ENCODE peak calls at places on chromosome 7, in nine cellular contexts. E is lower lobe of right lung, G is mesendoderm, Q is upper lobe of right lung, S is ovary, K is ascending aorta, V is heart right ventricle, L is hepatocyte, Z is Panc1. H is an unnamed sample. For H3K36me3, the result is how much of the 10 kb centered on the place peaks cover.

GRCh38 chr7:143504215-143504936 is 26.7 kb downstream of the TAS2R41 start:
- DNase-seq in E (no peak), G (peak), Q (no peak), S (no peak), K (no peak), V (no peak), L (no peak), Z (no peak), H (no peak)

GRCh38 chr7:90211391-90212148 is at the start of gene STEAP2:
- DNase-seq in E (peak), G (peak), Q (peak), S (peak), K (peak), V (peak), L (peak), Z (peak), H (peak)

GRCh38 chr7:96198047-96198636 is 123.8 kb downstream of the SLC25A13 start:
- DNase-seq in E (no peak), G (peak), Q (no peak), S (no peak), K (no peak), V (no peak), L (no peak), Z (no peak), H (no peak)

GRCh38 chr7:2062648-2063047 is 170.1 kb downstream of the MAD1L1 start:
- DNase-seq in E (no peak), G (no peak), Q (no peak), S (no peak), K (no peak), V (no peak), L (peak), Z (no peak), H (no peak)

GRCh38 chr7:2893411-2893861 is 49.3 kb upstream of the GNA12 start:
- DNase-seq in E (no peak), G (no peak), Q (no peak), S (no peak), K (no peak), V (no peak), L (no peak), Z (no peak), H (no peak)

GRCh38 chr7:108294595-108294994 is 161.6 kb downstream of the NRCAM start:
- DNase-seq in E (no peak), G (no peak), Q (no peak), S (no peak), K (no peak), V (no peak), L (no peak), Z (no peak), H (no peak)

GRCh38 chr7:90530263-90530662 is 60.8 kb downstream of the PTTG1IP2 start:
- DNase-seq in E (no peak), G (peak), Q (no peak), S (no peak), K (no peak), V (no peak), L (no peak), Z (no peak), H (no peak)

GRCh38 chr7:158386355-158386618 is 201.3 kb downstream of the PTPRN2 start:
- DNase-seq in E (no peak), G (no peak), Q (no peak), S (no peak), K (no peak), V (no peak), L (no peak), Z (no peak), H (no peak)

GRCh38 chr7:904847-905246 is 28.5 kb downstream of the GET4 start:
- DNase-seq in E (no peak), G (no peak), Q (no peak), S (no peak), K (no peak), V (no peak), L (no peak), Z (no peak), H (no peak)

GRCh38 chr7:150631866-150632864 is at the start of gene GIMAP6:
- DNase-seq in E (no peak), G (no peak), Q (no peak), S (no peak), K (no peak), V (peak), L (no peak), Z (no peak), H (no peak)

GRCh38 chr7:28228386-28228785 is 47.8 kb upstream of the JAZF1 start:
- DNase-seq in E (no peak), G (no peak), Q (no peak), S (no peak), K (no peak), V (no peak), L (peak), Z (no peak), H (no peak)

GRCh38 chr7:7330997-7331396 is 148.7 kb downstream of the C1GALT1 start:
- DNase-seq in E (no peak), G (peak), Q (no peak), S (no peak), K (no peak), V (no peak), L (no peak), Z (no peak), H (no peak)

GRCh38 chr7:156074084-156074483 is 261.8 kb upstream of the SHH start:
- DNase-seq in E (no peak), G (no peak), Q (peak), S (no peak), K (no peak), V (no peak), L (no peak), Z (no peak), H (no peak)

GRCh38 chr7:143407296-143408246 is 1.1 kb downstream of the EPHA1 start:
- DNase-seq in E (no peak), G (peak), Q (no peak), S (no peak), K (no peak), V (no peak), L (no peak), Z (no peak), H (no peak)

GRCh38 chr7:74365320-74366022 is 76.3 kb downstream of the CLIP2 start:
- DNase-seq in E (no peak), G (peak), Q (no peak), S (peak), K (no peak), V (peak), L (peak), Z (no peak), H (peak)

GRCh38 chr7:157347217-157347904 is 10.6 kb downstream of the DNAJB6 start:
- DNase-seq in E (no peak), G (no peak), Q (no peak), S (peak), K (peak), V (peak), L (peak), Z (no peak), H (no peak)

GRCh38 chr7:94332571-94332970 is 62.1 kb upstream of the COL1A2 start:
- DNase-seq in E (no peak), G (no peak), Q (no peak), S (no peak), K (no peak), V (no peak), L (no peak), Z (no peak), H (no peak)

GRCh38 chr7:47846117-47846836 is 102.0 kb downstream of the PKD1L1 start:
- DNase-seq in E (no peak), G (no peak), Q (no peak), S (no peak), K (no peak), V (no peak), L (no peak), Z (peak), H (no peak)

GRCh38 chr7:26686448-26686981 is 177.9 kb downstream of the SKAP2 start:
- DNase-seq in E (peak), G (peak), Q (no peak), S (peak), K (no peak), V (no peak), L (peak), Z (peak), H (no peak)

GRCh38 chr7:4479367-4480039 is 202.6 kb upstream of the FOXK1 start:
- DNase-seq in E (no peak), G (peak), Q (no peak), S (no peak), K (no peak), V (peak), L (peak), Z (peak), H (peak)

GRCh38 chr7:46651070-46651469 is 730.0 kb upstream of the IGFBP3 start:
- DNase-seq in E (no peak), G (no peak), Q (no peak), S (no peak), K (no peak), V (no peak), L (peak), Z (no peak), H (peak)

GRCh38 chr7:121046893-121047468 is 58.5 kb downstream of the CPED1 start:
- DNase-seq in E (no peak), G (no peak), Q (no peak), S (no peak), K (no peak), V (no peak), L (no peak), Z (no peak), H (no peak)

GRCh38 chr7:26305048-26305868 is 13.6 kb downstream of the SNX10 start:
- DNase-seq in E (peak), G (no peak), Q (no peak), S (no peak), K (no peak), V (no peak), L (peak), Z (no peak), H (no peak)

GRCh38 chr7:135976312-135977019 is 693 bp downstream of the MTPN start:
- DNase-seq in E (no peak), G (no peak), Q (no peak), S (no peak), K (no peak), V (no peak), L (peak), Z (no peak), H (peak)

GRCh38 chr7:118350260-118350659 is 125.8 kb downstream of the ANKRD7 start:
- DNase-seq in E (no peak), G (no peak), Q (no peak), S (no peak), K (no peak), V (no peak), L (no peak), Z (no peak), H (no peak)

GRCh38 chr7:119996634-119997033 is 276.3 kb upstream of the KCND2 start:
- DNase-seq in E (no peak), G (no peak), Q (no peak), S (no peak), K (no peak), V (no peak), L (no peak), Z (no peak), H (no peak)

GRCh38 chr7:12730523-12730922 is 43.1 kb downstream of the ARL4A start:
- DNase-seq in E (no peak), G (no peak), Q (no peak), S (no peak), K (no peak), V (no peak), L (no peak), Z (no peak), H (no peak)

GRCh38 chr7:158488225-158488889 is 99.3 kb downstream of the PTPRN2 start:
- DNase-seq in E (no peak), G (no peak), Q (no peak), S (no peak), K (no peak), V (no peak), L (no peak), Z (no peak), H (no peak)

GRCh38 chr7:42699415-42700178 is 212.3 kb downstream of the C7orf25 start:
- DNase-seq in E (no peak), G (peak), Q (no peak), S (no peak), K (no peak), V (no peak), L (no peak), Z (no peak), H (no peak)

GRCh38 chr7:107196834-107197610 is 28.2 kb downstream of the HBP1 start:
- DNase-seq in E (peak), G (no peak), Q (no peak), S (no peak), K (no peak), V (no peak), L (no peak), Z (no peak), H (no peak)

GRCh38 chr7:151309306-151309705 is 32.3 kb upstream of the NUB1 start:
- DNase-seq in E (no peak), G (no peak), Q (no peak), S (no peak), K (no peak), V (no peak), L (no peak), Z (no peak), H (no peak)

GRCh38 chr7:52088008-52088787 is 771.6 kb upstream of the COBL start:
- DNase-seq in E (no peak), G (peak), Q (no peak), S (no peak), K (no peak), V (no peak), L (peak), Z (no peak), H (no peak)

GRCh38 chr7:101496017-101496416 is 133.1 kb downstream of the MYL10 start:
- DNase-seq in E (no peak), G (no peak), Q (no peak), S (no peak), K (no peak), V (no peak), L (no peak), Z (no peak), H (no peak)
- H3K27ac ChIP-seq in E (no peak), G (no peak), Q (no peak), S (no peak), K (no peak), V (no peak), L (no peak), Z (peak), H (no peak)

DNA sequence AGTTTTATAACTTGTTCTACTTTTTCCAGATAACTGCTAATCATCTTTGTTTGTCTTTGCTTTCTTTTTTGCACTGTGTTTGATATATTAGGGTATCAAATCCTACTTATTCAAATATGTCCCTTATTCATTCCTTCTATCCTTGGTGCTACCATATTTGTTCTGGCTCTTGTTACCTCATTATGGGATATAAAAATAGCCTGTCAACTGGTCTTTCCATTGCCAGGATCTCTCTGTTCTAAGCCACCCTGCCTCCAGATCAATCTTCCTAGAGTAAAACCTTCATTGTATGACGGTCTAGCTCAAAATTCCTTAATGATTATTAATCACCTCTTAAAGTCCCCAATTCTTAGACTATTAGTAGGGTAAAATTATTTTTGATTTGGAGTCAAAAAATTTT is 25.2 kb downstream of the MET start:
- DNase-seq in E (no peak), G (no peak), Q (no peak), S (no peak), K (no peak), V (no peak), L (no peak), Z (no peak), H (no peak)
- H3K36me3 ChIP-seq in E (under half), G (under half), Q (under half), S (under half), K (under half), V (under half), L (under half), Z (under half), H (under half)

DNA sequence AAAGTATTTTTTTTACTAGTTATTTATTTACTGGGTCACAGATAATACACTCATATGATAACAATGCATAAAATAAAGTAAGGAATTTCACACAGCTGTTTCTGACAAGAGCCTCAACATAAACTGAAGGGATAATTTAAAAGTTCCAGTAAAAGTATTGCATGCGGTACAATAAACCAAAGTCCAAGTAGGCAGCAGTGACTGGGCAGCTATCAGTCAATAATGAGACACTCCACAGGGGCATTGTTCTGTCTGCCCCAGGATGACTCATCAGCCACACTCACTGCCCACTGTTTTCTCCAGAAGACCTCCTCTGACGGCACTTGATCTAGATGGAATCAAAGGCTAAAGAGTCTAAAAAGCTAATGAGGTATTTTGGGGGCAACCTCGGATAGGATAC is 174.8 kb downstream of the AVL9 start:
- DNase-seq in E (no peak), G (peak), Q (no peak), S (no peak), K (no peak), V (no peak), L (peak), Z (peak), H (peak)
- H3K27ac ChIP-seq in E (no peak), G (no peak), Q (no peak), S (no peak), K (no peak), V (no peak), L (peak), Z (peak), H (peak)

GRCh38 chr7:22969010-22969431 is 44.9 kb downstream of the HYCC1 start:
- DNase-seq in E (peak), G (no peak), Q (peak), S (no peak), K (no peak), V (no peak), L (no peak), Z (no peak), H (no peak)
- H3K36me3 ChIP-seq in E (under half), G (under half), Q (under half), S (under half), K (under half), V (half or more), L (under half), Z (under half), H (under half)

GRCh38 chr7:29457141-29457561 is 106.5 kb upstream of the PRR15 start:
- DNase-seq in E (no peak), G (peak), Q (no peak), S (no peak), K (no peak), V (no peak), L (no peak), Z (no peak), H (no peak)
- H3K27ac ChIP-seq in E (no peak), G (no peak), Q (no peak), S (no peak), K (no peak), V (no peak), L (no peak), Z (no peak), H (no peak)

DNA sequence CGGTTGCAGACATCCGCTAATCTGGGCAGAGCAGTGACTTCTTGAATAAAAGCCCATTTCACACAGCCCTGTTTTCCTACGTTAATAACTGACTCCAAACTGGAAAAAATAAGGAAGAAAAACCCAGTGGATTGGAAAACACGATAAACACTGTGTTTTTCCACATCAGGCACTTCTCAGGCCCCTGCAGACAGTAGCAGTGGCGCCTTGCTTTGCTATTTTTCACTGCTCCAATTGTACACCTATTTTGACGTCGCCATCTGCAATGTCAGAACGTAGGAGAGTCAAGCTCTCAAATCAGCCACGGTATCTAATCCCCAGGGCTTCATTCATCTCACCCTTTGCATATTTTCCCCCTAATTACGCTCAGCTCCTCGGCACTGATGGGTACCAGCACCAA is 338.2 kb upstream of the GALNT17 start:
- DNase-seq in E (no peak), G (no peak), Q (no peak), S (no peak), K (no peak), V (no peak), L (no peak), Z (no peak), H (no peak)
- H3K36me3 ChIP-seq in E (under half), G (under half), Q (under half), S (under half), K (under half), V (under half), L (under half), Z (under half), H (under half)

H was measured in colonic mucosa.